ENCODE peak calls at places on chromosomes 2 and 18, in eight cellular contexts. One of them, this sample, is unnamed.

GRCh38 chr18:23693849-23694248 is 4.6 kb downstream of the LAMA3 start:
- DNase-seq in astrocyte: no peak
- DNase-seq in endothelial cell of umbilical vein: no peak
- DNase-seq in A549: no peak
- DNase-seq in H9: no peak
- DNase-seq in IMR-90: no peak
- DNase-seq in GM23338: no peak
- DNase-seq in hepatocyte: peak
- DNase-seq in this sample: no peak

GRCh38 chr2:29314816-29315571 is 199.8 kb downstream of the CLIP4 start:
- DNase-seq in astrocyte: peak
- DNase-seq in endothelial cell of umbilical vein: no peak
- DNase-seq in A549: no peak
- DNase-seq in H9: peak
- DNase-seq in IMR-90: no peak
- DNase-seq in GM23338: peak
- DNase-seq in hepatocyte: peak
- DNase-seq in this sample: peak

GRCh38 chr2:237421542-237422047 is 7.6 kb upstream of the COL6A3 start:
- DNase-seq in astrocyte: peak
- DNase-seq in endothelial cell of umbilical vein: peak
- DNase-seq in A549: peak
- DNase-seq in H9: peak
- DNase-seq in IMR-90: peak
- DNase-seq in GM23338: peak
- DNase-seq in hepatocyte: peak
- DNase-seq in this sample: peak

GRCh38 chr2:176525058-176525457 is 255.8 kb downstream of the MTX2 start:
- DNase-seq in astrocyte: no peak
- DNase-seq in endothelial cell of umbilical vein: no peak
- DNase-seq in A549: no peak
- DNase-seq in H9: no peak
- DNase-seq in IMR-90: no peak
- DNase-seq in GM23338: no peak
- DNase-seq in hepatocyte: no peak
- DNase-seq in this sample: no peak

GRCh38 chr18:8765692-8766463 is 60.5 kb downstream of the MTCL1 start:
- DNase-seq in astrocyte: no peak
- DNase-seq in endothelial cell of umbilical vein: no peak
- DNase-seq in A549: no peak
- DNase-seq in H9: no peak
- DNase-seq in IMR-90: no peak
- DNase-seq in GM23338: no peak
- DNase-seq in hepatocyte: peak
- DNase-seq in this sample: peak

GRCh38 chr18:13983506-13983905 is 68.2 kb upstream of the MC2R start:
- DNase-seq in astrocyte: no peak
- DNase-seq in endothelial cell of umbilical vein: no peak
- DNase-seq in A549: no peak
- DNase-seq in H9: no peak
- DNase-seq in IMR-90: no peak
- DNase-seq in GM23338: no peak
- DNase-seq in hepatocyte: no peak
- DNase-seq in this sample: no peak

GRCh38 chr18:70419526-70419925 is 130.7 kb downstream of the SOCS6 start:
- DNase-seq in astrocyte: peak
- DNase-seq in endothelial cell of umbilical vein: no peak
- DNase-seq in A549: no peak
- DNase-seq in H9: no peak
- DNase-seq in IMR-90: peak
- DNase-seq in GM23338: no peak
- DNase-seq in hepatocyte: peak
- DNase-seq in this sample: peak

GRCh38 chr18:24878289-24878688 is 417.9 kb downstream of the HRH4 start:
- DNase-seq in astrocyte: peak
- DNase-seq in endothelial cell of umbilical vein: peak
- DNase-seq in A549: peak
- DNase-seq in H9: no peak
- DNase-seq in IMR-90: peak
- DNase-seq in GM23338: peak
- DNase-seq in hepatocyte: peak
- DNase-seq in this sample: peak

GRCh38 chr2:170605862-170606261 is 109.3 kb upstream of the SP5 start:
- DNase-seq in astrocyte: no peak
- DNase-seq in endothelial cell of umbilical vein: no peak
- DNase-seq in A549: no peak
- DNase-seq in H9: no peak
- DNase-seq in IMR-90: no peak
- DNase-seq in GM23338: no peak
- DNase-seq in hepatocyte: no peak
- DNase-seq in this sample: no peak

GRCh38 chr18:75158465-75159237 is 50.3 kb downstream of the PTGR3 start:
- DNase-seq in astrocyte: no peak
- DNase-seq in endothelial cell of umbilical vein: no peak
- DNase-seq in A549: no peak
- DNase-seq in H9: no peak
- DNase-seq in IMR-90: no peak
- DNase-seq in GM23338: no peak
- DNase-seq in hepatocyte: no peak
- DNase-seq in this sample: no peak

DNA sequence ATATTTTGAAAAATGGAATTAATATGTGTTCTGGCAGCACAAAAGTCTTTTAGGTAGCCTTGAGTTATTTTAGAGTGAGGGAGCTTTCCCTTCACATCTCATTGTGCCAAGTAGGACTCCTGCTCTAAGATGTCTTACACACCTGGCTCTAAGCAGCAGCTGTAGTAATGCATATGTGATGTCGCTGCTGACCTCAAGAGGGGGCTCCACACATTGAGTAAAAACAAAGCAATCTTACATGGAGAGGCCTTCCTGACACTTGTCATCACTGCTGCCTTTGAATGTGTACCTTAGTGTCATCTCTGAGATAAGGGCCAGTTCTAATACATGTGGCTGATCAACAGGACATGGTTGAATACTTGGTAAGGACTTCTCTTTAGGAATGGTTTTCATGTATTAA is 75.8 kb downstream of the ACTR3 start:
- DNase-seq in astrocyte: peak
- DNase-seq in endothelial cell of umbilical vein: peak
- DNase-seq in A549: peak
- DNase-seq in H9: peak
- DNase-seq in IMR-90: peak
- DNase-seq in GM23338: peak
- DNase-seq in hepatocyte: peak
- DNase-seq in this sample: peak
- TF ChIP-seq CTCF in astrocyte: peak
- TF ChIP-seq CTCF in endothelial cell of umbilical vein: peak
- TF ChIP-seq CTCF in A549: peak
- TF ChIP-seq CTCF in H9: peak
- TF ChIP-seq CTCF in IMR-90: peak
- TF ChIP-seq CTCF in GM23338: peak
- TF ChIP-seq CTCF in hepatocyte: peak
- TF ChIP-seq CTCF in this sample: peak

DNA sequence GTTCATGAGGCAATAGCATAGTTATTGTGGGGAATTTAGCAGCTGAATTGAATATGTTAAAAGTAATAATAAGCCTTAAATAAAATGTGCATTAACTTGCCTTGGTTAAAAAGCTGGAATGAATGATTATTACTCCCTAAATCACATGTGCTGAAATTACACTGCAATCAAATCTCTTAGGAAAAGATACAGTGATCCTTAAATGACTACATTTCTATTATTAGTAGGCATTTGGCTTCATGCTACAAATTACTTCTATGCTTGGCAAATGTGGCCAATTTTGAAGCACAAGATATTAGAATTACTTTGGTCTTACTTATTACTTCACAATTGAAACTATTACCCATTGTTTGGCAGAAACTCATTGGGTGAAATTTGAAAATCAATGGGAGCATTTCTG is 5.4 kb downstream of the RND3 start:
- DNase-seq in astrocyte: no peak
- DNase-seq in endothelial cell of umbilical vein: peak
- DNase-seq in A549: no peak
- DNase-seq in H9: no peak
- DNase-seq in IMR-90: no peak
- DNase-seq in GM23338: no peak
- DNase-seq in hepatocyte: no peak
- DNase-seq in this sample: no peak
- H3K4me2 ChIP-seq in astrocyte: peak
- H3K4me2 ChIP-seq in endothelial cell of umbilical vein: peak
- H3K4me2 ChIP-seq in A549: peak
- H3K4me2 ChIP-seq in H9: no peak
- H3K4me2 ChIP-seq in IMR-90: peak
- H3K4me2 ChIP-seq in GM23338: peak
- H3K4me2 ChIP-seq in hepatocyte: peak
- H3K4me2 ChIP-seq in this sample: peak

DNA sequence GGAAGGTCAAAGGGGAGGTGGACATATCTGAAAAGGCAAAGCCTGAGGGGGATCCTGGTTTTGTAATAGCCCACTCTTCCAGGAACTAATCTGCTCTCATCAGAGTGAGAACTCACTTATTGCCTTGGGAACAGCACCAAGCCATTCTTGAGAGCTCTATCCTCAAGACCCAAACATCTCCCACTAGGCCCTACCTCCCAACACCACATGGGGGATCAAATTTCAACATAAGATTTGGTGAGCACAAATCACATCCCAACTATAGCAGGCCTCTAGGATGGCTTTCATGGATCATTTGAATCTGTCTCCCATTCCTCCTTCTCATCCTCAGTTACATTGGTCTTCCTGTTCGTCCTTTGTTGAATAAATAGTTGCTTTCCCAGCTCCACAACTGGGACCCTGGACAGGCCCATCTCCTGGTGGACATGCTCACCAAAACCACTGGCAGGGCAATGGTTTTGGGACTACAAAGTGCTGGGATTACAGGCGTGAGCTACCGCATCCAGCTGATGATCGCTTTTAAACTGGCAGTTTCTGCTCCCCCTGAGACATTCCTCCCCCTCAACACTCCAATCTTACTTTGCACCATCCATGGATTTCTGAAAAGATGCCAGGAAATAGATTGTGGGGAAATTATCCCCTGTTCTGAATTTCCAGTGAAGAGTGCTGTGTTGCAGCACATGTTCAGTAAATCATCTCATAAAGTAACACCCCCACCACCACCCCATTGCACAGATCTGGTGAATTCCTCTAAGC is 42.6 kb downstream of the MCFD2 start:
- DNase-seq in astrocyte: no peak
- DNase-seq in endothelial cell of umbilical vein: no peak
- DNase-seq in A549: no peak
- DNase-seq in H9: no peak
- DNase-seq in IMR-90: peak
- DNase-seq in GM23338: no peak
- DNase-seq in hepatocyte: no peak
- DNase-seq in this sample: peak
- H3K27ac ChIP-seq in astrocyte: peak
- H3K27ac ChIP-seq in endothelial cell of umbilical vein: peak
- H3K27ac ChIP-seq in A549: peak
- H3K27ac ChIP-seq in H9: no peak
- H3K27ac ChIP-seq in IMR-90: peak
- H3K27ac ChIP-seq in GM23338: no peak
- H3K27ac ChIP-seq in hepatocyte: peak
- H3K27ac ChIP-seq in this sample: peak

DNA sequence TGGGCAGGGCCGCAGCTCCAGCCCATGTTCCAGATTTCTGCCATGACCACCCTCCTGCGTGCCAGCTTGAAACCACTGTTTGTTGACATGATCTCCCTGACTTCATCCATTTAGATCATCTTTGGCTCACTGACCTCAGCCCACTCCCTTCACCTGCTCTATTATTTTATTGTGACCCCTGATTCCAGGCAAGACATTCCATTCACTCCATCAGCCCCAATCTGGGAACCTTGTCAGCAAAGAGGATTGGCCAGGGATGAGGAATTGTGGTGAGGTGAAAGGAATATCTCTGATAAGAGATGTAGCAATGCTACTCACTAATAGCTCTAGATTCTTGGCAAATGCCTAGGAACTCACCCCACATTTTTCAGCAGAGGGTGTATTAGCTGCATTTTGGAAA is 174.2 kb downstream of the TMEM247 start:
- DNase-seq in astrocyte: peak
- DNase-seq in endothelial cell of umbilical vein: no peak
- DNase-seq in A549: no peak
- DNase-seq in H9: no peak
- DNase-seq in IMR-90: peak
- DNase-seq in GM23338: no peak
- DNase-seq in hepatocyte: no peak
- DNase-seq in this sample: no peak
- TF ChIP-seq CTCF in astrocyte: no peak
- TF ChIP-seq CTCF in endothelial cell of umbilical vein: no peak
- TF ChIP-seq CTCF in A549: no peak
- TF ChIP-seq CTCF in H9: no peak
- TF ChIP-seq CTCF in IMR-90: no peak
- TF ChIP-seq CTCF in GM23338: no peak
- TF ChIP-seq CTCF in hepatocyte: no peak
- TF ChIP-seq CTCF in this sample: no peak